ENCODE peak calls at places on chromosomes 2 and 18, in ten cellular contexts. F, M, N, O, T, E, X, Z, I and H are unnamed samples.

GRCh38 chr2:15695582-15696330 is 104.1 kb downstream of the DDX1 start:
- ATAC-seq in F (no peak), M (no peak), X (no peak), N (no peak), T (no peak), E (no peak), Z (no peak), O (no peak), I (no peak), H (no peak)

GRCh38 chr2:1633092-1633721 is 111.1 kb downstream of the PXDN start:
- ATAC-seq in F (no peak), O (no peak), T (no peak), E (no peak), X (no peak), N (no peak), M (no peak), Z (peak), I (no peak), H (no peak)

GRCh38 chr18:37539236-37539635 is 26.4 kb downstream of the CELF4 start:
- ATAC-seq in O (no peak), F (no peak), M (no peak), Z (no peak), N (no peak), X (no peak), T (no peak), I (no peak), E (no peak), H (no peak)

GRCh38 chr2:200130762-200131166 is 175.4 kb downstream of the MAIP1 start:
- ATAC-seq in M (no peak), X (no peak), N (no peak), T (no peak), Z (no peak), E (no peak), I (no peak), O (peak), F (no peak), H (no peak)

GRCh38 chr2:38215993-38216392 is 140.0 kb upstream of the CYP1B1 start:
- ATAC-seq in Z (peak), F (no peak), N (no peak), I (no peak), O (no peak), M (no peak), X (no peak), E (peak), T (no peak), H (no peak)

GRCh38 chr18:35695803-35696202 is 114.3 kb downstream of the GALNT1 start:
- ATAC-seq in E (no peak), I (no peak), O (no peak), T (no peak), N (peak), F (no peak), X (no peak), M (no peak), Z (no peak), H (no peak)

GRCh38 chr18:55819448-55819847 is 231.5 kb upstream of the TCF4 start:
- ATAC-seq in X (no peak), N (no peak), M (no peak), I (no peak), O (no peak), Z (no peak), F (no peak), T (no peak), E (no peak), H (no peak)

GRCh38 chr2:100545197-100545596 is 17.6 kb upstream of the PDCL3 start:
- ATAC-seq in N (no peak), Z (no peak), E (no peak), X (no peak), O (no peak), I (no peak), F (no peak), M (no peak), T (no peak), H (no peak)

GRCh38 chr2:9207641-9208301 is 1.2 kb downstream of the ASAP2 start:
- ATAC-seq in M (no peak), Z (peak), E (no peak), T (no peak), N (no peak), O (peak), X (no peak), F (peak), I (peak), H (peak)

GRCh38 chr2:60707750-60708371 is 48.2 kb upstream of the PAPOLG start:
- ATAC-seq in N (peak), M (peak), T (no peak), X (peak), O (peak), I (no peak), E (no peak), F (peak), Z (peak), H (peak)

GRCh38 chr2:109533823-109534222 is 79.9 kb downstream of the SEPTIN10 start:
- ATAC-seq in I (no peak), T (no peak), F (no peak), E (no peak), N (no peak), O (no peak), Z (no peak), X (no peak), M (no peak), H (no peak)

GRCh38 chr2:223123859-223124610 is 72.0 kb downstream of the KCNE4 start:
- ATAC-seq in F (no peak), O (no peak), T (no peak), N (no peak), I (no peak), X (no peak), E (peak), Z (no peak), M (no peak), H (peak)

GRCh38 chr2:95231723-95232122 is 24.4 kb downstream of the ZNF892 start:
- ATAC-seq in M (no peak), T (no peak), O (peak), Z (peak), I (peak), F (peak), X (no peak), N (no peak), E (no peak), H (peak)

GRCh38 chr18:53625997-53626599 is 598.4 kb downstream of the MBD2 start:
- ATAC-seq in T (no peak), X (no peak), I (no peak), M (no peak), Z (no peak), E (no peak), F (no peak), O (no peak), N (no peak), H (no peak)

GRCh38 chr2:205704101-205704741 is 21.9 kb downstream of the NRP2 start:
- ATAC-seq in F (no peak), Z (no peak), E (no peak), T (no peak), N (peak), I (no peak), O (peak), M (no peak), X (no peak), H (no peak)

GRCh38 chr2:64730551-64731305 is 77.0 kb upstream of the SERTAD2 start:
- ATAC-seq in M (peak), I (peak), O (peak), X (peak), Z (peak), N (peak), F (no peak), T (peak), E (peak), H (peak)

GRCh38 chr2:65504814-65505697 is 72.7 kb upstream of the SPRED2 start:
- ATAC-seq in I (no peak), Z (peak), N (peak), E (peak), T (no peak), F (no peak), O (peak), M (no peak), X (no peak), H (no peak)

GRCh38 chr2:46097714-46098480 is 199.3 kb upstream of the EPAS1 start:
- ATAC-seq in N (peak), O (peak), E (peak), T (no peak), M (no peak), Z (peak), F (peak), X (no peak), I (no peak), H (peak)

GRCh38 chr2:8148260-8148880 is 533.5 kb upstream of the ID2 start:
- ATAC-seq in O (no peak), I (peak), M (peak), F (no peak), X (no peak), T (peak), E (no peak), N (no peak), Z (peak), H (peak)

GRCh38 chr18:32074206-32074605 is 17.5 kb upstream of the RNF138 start:
- ATAC-seq in N (no peak), F (no peak), O (no peak), X (no peak), E (no peak), I (peak), T (peak), Z (no peak), M (peak), H (no peak)

GRCh38 chr2:157291018-157291417 is 33.5 kb downstream of the GALNT5 start:
- ATAC-seq in O (peak), I (no peak), N (no peak), F (no peak), M (no peak), T (no peak), Z (peak), E (no peak), X (no peak), H (no peak)

GRCh38 chr2:15772681-15773080 is 167.7 kb upstream of the MYCN start:
- ATAC-seq in F (no peak), O (no peak), M (no peak), X (no peak), N (no peak), T (no peak), Z (no peak), E (no peak), I (no peak), H (no peak)

GRCh38 chr2:234670052-234670451 is 173.2 kb upstream of the ARL4C start:
- ATAC-seq in Z (peak), I (no peak), X (no peak), E (no peak), O (no peak), F (no peak), M (no peak), N (no peak), T (no peak), H (no peak)

GRCh38 chr2:212078103-212078502 is 460.5 kb downstream of the ERBB4 start:
- ATAC-seq in M (no peak), O (no peak), F (no peak), T (no peak), X (no peak), E (no peak), Z (no peak), I (no peak), N (no peak), H (no peak)

GRCh38 chr18:46481048-46481846 is 175.8 kb downstream of the LOXHD1 start:
- ATAC-seq in M (peak), X (peak), T (peak), Z (no peak), O (peak), F (peak), E (no peak), I (no peak), N (no peak), H (peak)

GRCh38 chr2:121944072-121944829 is 188.8 kb downstream of the TSN start:
- ATAC-seq in E (peak), O (peak), T (no peak), X (no peak), N (peak), Z (peak), I (no peak), F (no peak), M (no peak), H (no peak)

GRCh38 chr2:82507657-82508056 is 1951.4 kb downstream of the SUCLG1 start:
- ATAC-seq in X (no peak), N (no peak), I (no peak), M (no peak), F (no peak), E (peak), O (no peak), Z (no peak), T (no peak), H (no peak)

GRCh38 chr18:7155092-7155491 is 37.5 kb upstream of the LAMA1 start:
- ATAC-seq in T (no peak), M (no peak), E (no peak), X (no peak), N (no peak), I (no peak), Z (no peak), O (no peak), F (no peak), H (no peak)